ENCODE peak calls at places on chromosomes 6 and 20, in five cellular contexts. B, Y, S, Q and M are unnamed samples.

GRCh38 chr20:46388201-46388836 is 18.1 kb downstream of the ELMO2 start:
- DNase-seq in B (no peak), Y (no peak), S (no peak), Q (no peak), M (no peak)

GRCh38 chr6:144715344-144715743 is 430.2 kb downstream of the UTRN start:
- DNase-seq in B (no peak), Y (no peak), S (no peak), Q (peak), M (no peak)

GRCh38 chr20:24423794-24424307 is 45.6 kb upstream of the SYNDIG1 start:
- DNase-seq in B (no peak), Y (no peak), S (no peak), Q (no peak), M (no peak)

GRCh38 chr6:81950877-81951276 is 198.4 kb upstream of the TENT5A start:
- DNase-seq in B (no peak), Y (no peak), S (no peak), Q (no peak), M (no peak)

GRCh38 chr6:160391419-160392116 is 43.4 kb downstream of the SLC22A3 start:
- DNase-seq in B (no peak), Y (no peak), S (no peak), Q (peak), M (no peak)

GRCh38 chr20:53652859-53653520 is 59.4 kb upstream of the ZNF217 start:
- DNase-seq in B (no peak), Y (no peak), S (no peak), Q (no peak), M (peak)

GRCh38 chr6:151723152-151723551 is 84.3 kb upstream of the ESR1 start:
- DNase-seq in B (no peak), Y (no peak), S (no peak), Q (no peak), M (no peak)

GRCh38 chr6:121531658-121532167 is 96.3 kb downstream of the GJA1 start:
- DNase-seq in B (no peak), Y (no peak), S (no peak), Q (no peak), M (no peak)

GRCh38 chr20:5835870-5836269 is 85.7 kb downstream of the SHLD1 start:
- DNase-seq in B (no peak), Y (no peak), S (no peak), Q (no peak), M (no peak)

GRCh38 chr20:12270863-12271262 is 353.2 kb downstream of the BTBD3 start:
- DNase-seq in B (no peak), Y (no peak), S (no peak), Q (no peak), M (no peak)

GRCh38 chr6:113856011-113856551 is 1.1 kb upstream of the MARCKS start:
- DNase-seq in B (no peak), Y (no peak), S (peak), Q (peak), M (peak)

GRCh38 chr6:7414811-7415210 is 25.2 kb downstream of the RIOK1 start:
- DNase-seq in B (no peak), Y (no peak), S (no peak), Q (no peak), M (no peak)

GRCh38 chr20:24672886-24673677 is 203.7 kb downstream of the SYNDIG1 start:
- DNase-seq in B (no peak), Y (peak), S (no peak), Q (no peak), M (no peak)

GRCh38 chr20:48729538-48729937 is 98.3 kb downstream of the PREX1 start:
- DNase-seq in B (no peak), Y (no peak), S (no peak), Q (no peak), M (no peak)

GRCh38 chr6:100343678-100344077 is 121.0 kb downstream of the SIM1 start:
- DNase-seq in B (no peak), Y (no peak), S (no peak), Q (no peak), M (peak)

GRCh38 chr6:35583893-35584688 is 71.4 kb upstream of the TULP1 start:
- DNase-seq in B (peak), Y (peak), S (peak), Q (peak), M (peak)

GRCh38 chr6:145380186-145380585 is 355.1 kb downstream of the EPM2A start:
- DNase-seq in B (no peak), Y (no peak), S (no peak), Q (no peak), M (no peak)

GRCh38 chr6:168596316-168596715 is 155.3 kb downstream of the SMOC2 start:
- DNase-seq in B (no peak), Y (no peak), S (no peak), Q (no peak), M (no peak)

GRCh38 chr20:38060536-38060935 is 27.0 kb downstream of the RPRD1B start:
- DNase-seq in B (no peak), Y (no peak), S (no peak), Q (no peak), M (no peak)

GRCh38 chr20:34506480-34506879 is 9.7 kb upstream of the DYNLRB1 start:
- DNase-seq in B (no peak), Y (no peak), S (no peak), Q (no peak), M (no peak)

GRCh38 chr20:34511891-34512265 is 4.3 kb upstream of the DYNLRB1 start:
- DNase-seq in B (no peak), Y (no peak), S (no peak), Q (no peak), M (no peak)

GRCh38 chr20:34510575-34510974 is 5.6 kb upstream of the DYNLRB1 start:
- DNase-seq in B (no peak), Y (no peak), S (no peak), Q (no peak), M (no peak)

GRCh38 chr20:34512266-34512954 is 3.8 kb upstream of the DYNLRB1 start:
- DNase-seq in B (no peak), Y (no peak), S (no peak), Q (no peak), M (no peak)

DNA sequence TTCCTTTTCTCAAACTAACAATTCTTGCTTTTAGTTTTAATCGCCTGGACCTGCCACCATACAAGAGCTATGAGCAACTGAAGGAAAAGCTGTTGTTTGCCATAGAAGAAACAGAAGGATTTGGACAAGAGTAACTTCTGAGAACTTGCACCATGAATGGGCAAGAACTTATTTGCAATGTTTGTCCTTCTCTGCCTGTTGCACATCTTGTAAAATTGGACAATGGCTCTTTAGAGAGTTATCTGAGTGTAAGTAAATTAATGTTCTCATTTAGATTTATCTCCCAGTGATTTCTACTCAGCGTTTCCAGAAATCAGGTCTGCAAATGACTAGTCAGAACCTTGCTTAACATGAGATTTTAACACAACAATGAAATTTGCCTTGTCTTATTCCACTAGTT is 8.6 kb upstream of the DYNLRB1 start:
- DNase-seq in B (no peak), Y (no peak), S (no peak), Q (no peak), M (no peak)
- TF ChIP-seq CTCF in B (no peak), Y (no peak), S (no peak), Q (no peak), M (no peak)

DNA sequence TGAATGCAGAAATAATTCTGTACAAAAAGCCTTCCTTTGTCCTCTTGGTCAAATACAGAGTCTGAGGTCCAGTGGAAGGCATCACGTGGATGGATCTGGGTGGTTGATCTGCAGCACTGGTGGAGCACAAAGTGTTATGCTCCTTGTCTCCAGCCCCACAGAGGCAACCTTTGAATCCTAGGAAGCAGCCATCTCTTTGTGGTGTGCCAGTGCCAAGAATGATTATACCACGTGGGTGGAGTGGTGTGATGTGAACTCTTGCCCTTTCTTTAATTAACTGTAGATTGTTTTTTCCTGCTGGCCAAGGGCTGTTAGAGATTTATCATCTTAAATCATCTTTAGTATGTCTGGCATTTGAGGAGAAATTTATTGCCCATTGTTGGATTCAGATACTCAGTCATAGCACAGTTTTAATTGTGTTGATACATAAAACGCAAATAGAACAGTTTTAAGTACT is 31.1 kb downstream of the NCOA7 start:
- DNase-seq in B (no peak), Y (no peak), S (peak), Q (peak), M (no peak)
- TF ChIP-seq POLR2A in B (no peak), Y (no peak), S (no peak), Q (no peak), M (no peak)

DNA sequence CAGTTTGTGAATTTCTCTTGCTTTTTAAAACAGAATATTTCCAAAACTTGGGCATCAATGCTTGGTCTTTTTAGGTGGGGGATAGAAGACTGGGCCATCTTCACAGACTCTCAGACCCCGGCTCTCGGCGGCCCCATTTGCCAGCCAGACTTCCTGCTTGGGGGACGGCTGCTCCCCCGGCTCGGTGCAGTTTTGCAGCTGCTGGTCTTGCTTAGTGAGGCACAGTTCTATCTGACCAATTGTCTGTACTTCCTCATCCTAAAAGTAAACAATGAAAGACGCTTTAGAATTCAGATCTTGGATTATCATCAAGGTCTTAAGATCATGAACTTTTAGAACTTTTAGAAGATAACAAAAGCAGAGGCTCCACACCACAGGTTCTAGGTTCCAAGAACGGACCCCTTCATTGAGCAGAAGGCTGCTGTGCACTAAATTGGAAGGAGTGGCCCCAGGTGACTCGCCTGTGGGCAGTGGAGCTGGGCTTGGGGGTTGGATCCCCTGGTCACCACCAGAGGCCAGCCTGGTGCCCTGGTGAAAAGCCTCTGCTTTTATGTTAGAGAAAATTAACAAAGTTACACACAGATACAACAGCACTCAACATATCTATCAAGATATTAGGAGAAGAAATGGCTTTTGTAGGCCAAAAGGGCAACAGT is 26.7 kb downstream of the RNASET2 start:
- DNase-seq in B (no peak), Y (no peak), S (no peak), Q (no peak), M (peak)
- TF ChIP-seq CTCF in B (no peak), Y (no peak), S (no peak), Q (no peak), M (peak)

DNA sequence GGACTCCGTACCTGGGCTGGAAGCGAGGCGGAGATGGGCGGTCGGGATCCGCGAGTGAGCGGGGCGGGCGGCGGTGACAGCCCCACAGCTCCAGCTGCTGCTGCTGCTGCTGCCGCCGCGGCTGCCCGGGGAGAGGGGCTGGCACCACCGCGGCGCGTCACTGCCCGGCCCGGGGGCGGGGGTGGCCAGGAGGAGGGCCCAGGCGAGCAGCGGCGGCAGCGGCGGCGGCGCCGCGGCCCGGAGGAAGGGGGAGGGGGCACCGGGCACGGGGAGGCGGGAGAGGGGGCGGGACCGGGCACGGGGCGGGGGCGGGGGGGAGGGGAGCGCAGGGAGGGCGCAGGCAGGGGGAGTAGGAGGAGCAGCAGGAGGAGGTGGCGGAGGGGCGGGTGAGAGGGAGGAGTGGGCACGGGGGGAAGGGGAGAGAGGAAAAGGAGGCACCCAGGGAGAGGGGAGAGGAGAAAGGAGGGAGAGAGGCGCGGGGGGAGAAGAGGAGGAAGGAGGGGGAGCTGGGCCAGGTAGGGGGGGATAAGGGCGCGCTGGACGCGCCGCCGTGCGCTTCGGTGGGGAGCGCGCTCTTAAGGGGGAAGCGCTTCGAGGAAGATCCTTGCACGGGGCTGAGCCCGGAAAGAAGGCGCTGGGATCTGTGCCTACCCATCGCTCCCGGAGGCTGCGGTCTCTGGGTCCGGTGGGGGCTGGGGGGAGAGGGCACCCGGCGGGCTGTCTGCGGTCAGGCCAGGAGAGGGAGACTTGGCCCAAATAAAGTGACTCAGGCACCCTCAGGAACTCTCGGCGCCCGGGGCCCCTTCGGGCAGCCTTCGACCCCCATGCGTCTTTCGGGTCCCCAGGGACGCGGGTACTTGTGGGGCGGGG is 101.5 kb downstream of the NOL4L start:
- DNase-seq in B (peak), Y (peak), S (peak), Q (peak), M (peak)
- TF ChIP-seq POLR2A in B (no peak), Y (no peak), S (peak), Q (peak), M (peak)

GRCh38 chr6:111090766-111091165 is 3.5 kb downstream of the SLC16A10 start:
- DNase-seq in B (no peak), Y (no peak), S (no peak), Q (no peak), M (no peak)
- TF ChIP-seq CTCF in B (no peak), Y (no peak), S (no peak), Q (no peak), M (no peak)